ENCODE peak calls at places on chromosomes 5 and 9, in nine cellular contexts. G is astrocyte of the spinal cord; P is activated CD8-positive, alpha-beta T cell treated with anti-CD3 and anti-CD28 coated beads for 36 hours; Q is chondrocyte; H is upper lobe of right lung; J is cardiac muscle cell; N is CD8-positive, alpha-beta T cell; X is breast epithelium; T is colonic mucosa. F is an unnamed sample.

GRCh38 chr9:129981180-129981907 is 61.6 kb downstream of the FNBP1 start:
- DNase-seq in G (no peak), P (no peak), Q (no peak), H (no peak), J (peak; percentile 78), N (no peak), X (no peak), T (no peak), F (no peak)

GRCh38 chr5:178383301-178383918 is 150.8 kb upstream of the PHYKPL start:
- DNase-seq in G (no peak), P (no peak), Q (peak; percentile 71), H (no peak), J (no peak), N (no peak), X (no peak), T (no peak), F (no peak)

GRCh38 chr5:14447958-14448881 is 133.4 kb upstream of the OTULINL start:
- DNase-seq in G (peak; percentile 57), P (no peak), Q (no peak), H (no peak), J (peak; percentile 84), N (no peak), X (no peak), T (peak; percentile 50), F (no peak)

GRCh38 chr5:75681125-75681830 is 36.0 kb downstream of the POC5 start:
- DNase-seq in G (peak; percentile 52), P (no peak), Q (no peak), H (no peak), J (peak; percentile 65), N (no peak), X (no peak), T (no peak), F (no peak)

GRCh38 chr5:166926098-166926497 is 1365.3 kb upstream of the WWC1 start:
- DNase-seq in G (no peak), P (no peak), Q (no peak), H (no peak), J (no peak), N (no peak), X (no peak), T (no peak), F (no peak)

GRCh38 chr5:1484416-1485319 is 39.1 kb downstream of the LPCAT1 start:
- DNase-seq in G (no peak), P (peak; percentile 56), Q (no peak), H (no peak), J (no peak), N (no peak), X (no peak), T (no peak), F (peak; percentile 75)

GRCh38 chr5:98144710-98145109 is 628.8 kb upstream of the RGMB start:
- DNase-seq in G (no peak), P (no peak), Q (no peak), H (no peak), J (no peak), N (no peak), X (no peak), T (no peak), F (no peak)

GRCh38 chr5:147189109-147189424 is 45.8 kb upstream of the STK32A start:
- DNase-seq in G (no peak), P (no peak), Q (no peak), H (no peak), J (no peak), N (no peak), X (no peak), T (no peak), F (no peak)

GRCh38 chr9:136538599-136539426 is 7.0 kb downstream of the NOTCH1 start:
- DNase-seq in G (no peak), P (peak; percentile 83), Q (no peak), H (no peak), J (peak; percentile 21), N (no peak), X (no peak), T (peak; percentile 86), F (no peak)

DNA sequence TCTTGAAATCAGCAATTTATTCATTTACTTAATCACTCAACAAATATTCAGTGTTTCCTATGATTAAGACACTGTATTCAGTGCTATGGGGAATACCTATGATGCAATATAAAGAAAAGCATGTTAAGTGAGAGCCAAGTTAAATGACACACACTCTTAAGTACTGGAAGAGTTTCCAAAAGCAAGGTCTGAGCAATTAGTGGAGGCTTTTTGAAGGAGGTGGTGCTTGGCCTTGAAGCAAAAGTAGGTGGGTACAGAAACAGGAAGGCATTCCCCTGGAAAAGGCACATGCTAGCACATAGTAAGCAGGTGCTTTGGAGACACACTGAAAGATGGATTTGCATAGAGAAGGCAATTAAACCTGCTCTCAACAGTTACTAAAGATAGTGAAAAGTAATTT is 4.0 kb downstream of the TSLP start:
- DNase-seq in G (peak; percentile 75), P (no peak), Q (no peak), H (no peak), J (peak; percentile 93), N (no peak), X (no peak), T (no peak), F (no peak)
- TF ChIP-seq CTCF in G (no peak), P (no peak), Q (no peak), H (no peak), J (no peak), N (no peak), X (no peak), T (no peak), F (no peak)

DNA sequence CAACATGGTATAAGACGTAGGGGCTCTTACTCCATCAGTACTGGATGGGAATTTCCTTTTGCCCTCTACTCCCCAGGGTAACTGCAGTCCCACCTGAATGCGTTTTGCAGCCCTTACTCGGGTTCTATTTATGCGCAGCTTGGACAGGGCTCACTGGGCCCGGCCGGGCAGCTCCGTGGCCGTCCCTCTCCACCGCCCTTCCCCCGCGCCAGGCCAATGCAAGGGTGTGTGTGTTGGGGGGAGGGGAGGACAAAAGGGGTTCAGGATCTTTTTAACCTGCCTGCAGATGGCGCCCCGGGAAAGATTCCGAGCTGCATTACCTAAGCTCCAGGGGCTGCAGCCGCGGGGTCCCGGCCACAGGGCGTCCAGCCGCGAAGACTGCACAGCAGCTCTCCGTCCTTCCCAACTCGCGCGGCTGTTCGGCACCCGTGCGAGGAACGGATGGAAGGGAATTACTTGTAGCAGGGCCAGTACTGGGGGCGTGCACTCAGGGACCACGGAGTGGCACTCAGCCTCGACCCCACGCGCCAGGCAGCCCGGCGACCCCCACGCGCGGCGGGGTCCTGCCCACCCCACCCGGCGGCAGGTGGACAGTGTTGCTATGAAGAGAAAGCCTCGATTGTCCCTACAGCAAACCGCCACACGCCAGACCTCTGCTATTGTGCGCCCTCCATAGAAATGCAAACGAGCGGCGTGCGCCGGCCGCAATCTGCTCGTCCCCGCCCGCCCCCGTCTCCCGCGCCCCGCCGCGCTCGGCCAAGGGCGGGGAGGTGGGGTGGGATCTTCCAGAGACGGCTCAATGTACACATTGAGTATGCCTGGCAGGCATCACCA is 966 bp upstream of the GADD45G start:
- DNase-seq in G (peak; percentile 45), P (peak; percentile 69), Q (peak; percentile 77), H (peak; percentile 88), J (peak; percentile 54), N (no peak), X (peak; percentile 24), T (peak; percentile 91), F (peak; percentile 41)
- TF ChIP-seq CTCF in G (peak; percentile 48), P (peak; percentile 24), Q (peak; percentile 35), H (peak; percentile 54), J (peak; percentile 36), N (peak; percentile 17), X (peak; percentile 42), T (peak; percentile 44), F (no peak)

GRCh38 chr5:126129431-126129830 is 293.8 kb upstream of the GRAMD2B start:
- DNase-seq in G (no peak), P (no peak), Q (no peak), H (no peak), J (no peak), N (no peak), X (no peak), T (no peak), F (no peak)
- TF ChIP-seq CTCF in G (no peak), P (no peak), Q (no peak), H (no peak), J (no peak), N (no peak), X (no peak), T (no peak), F (no peak)

DNA sequence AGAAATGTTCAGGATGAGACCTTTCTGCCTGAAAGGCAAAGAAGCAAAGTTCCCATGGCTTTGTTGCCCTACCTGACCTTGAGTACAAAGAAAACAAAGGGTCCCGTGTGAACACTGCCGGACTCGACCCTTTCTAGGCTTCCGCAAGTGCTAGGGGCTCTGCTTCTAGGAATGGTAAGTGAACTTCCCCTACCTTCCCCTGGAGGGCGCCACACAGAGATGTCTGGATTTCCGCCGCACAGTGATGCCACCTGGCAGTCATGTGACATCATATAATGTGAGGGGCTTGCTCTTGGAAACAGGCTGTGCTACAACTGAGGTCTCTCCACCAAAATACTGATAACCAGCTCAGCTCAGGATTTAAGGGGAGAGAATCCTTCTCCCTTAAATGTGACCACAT is 56.6 kb downstream of the HSD17B3 start:
- DNase-seq in G (no peak), P (peak; percentile 22), Q (no peak), H (no peak), J (no peak), N (no peak), X (no peak), T (no peak), F (no peak)
- TF ChIP-seq CTCF in G (peak; percentile 13), P (no peak), Q (peak; percentile 51), H (no peak), J (no peak), N (peak; percentile 20), X (no peak), T (no peak), F (no peak)